ENCODE peak calls at places on chromosomes 2 and 18, in six cellular contexts. One of them, this sample, is unnamed.

GRCh38 chr2:64727013-64727767 is 73.5 kb upstream of the SERTAD2 start:
- DNase-seq in IMR-90: no peak
- DNase-seq in H9: no peak
- DNase-seq in mesendoderm: no peak
- DNase-seq in mesenchymal stem cell: no peak
- DNase-seq in H1: no peak
- DNase-seq in this sample: no peak

GRCh38 chr2:46985512-46985911 is 69.9 kb upstream of the MCFD2 start:
- DNase-seq in IMR-90: peak; percentile 47
- DNase-seq in H9: no peak
- DNase-seq in mesendoderm: no peak
- DNase-seq in mesenchymal stem cell: peak; percentile 61
- DNase-seq in H1: no peak
- DNase-seq in this sample: no peak

GRCh38 chr2:221410487-221410886 is 161.6 kb downstream of the EPHA4 start:
- DNase-seq in IMR-90: no peak
- DNase-seq in H9: no peak
- DNase-seq in mesendoderm: peak; percentile 22
- DNase-seq in mesenchymal stem cell: no peak
- DNase-seq in H1: no peak
- DNase-seq in this sample: no peak

GRCh38 chr2:238868067-238868524 is 20.2 kb downstream of the TWIST2 start:
- DNase-seq in IMR-90: no peak
- DNase-seq in H9: no peak
- DNase-seq in mesendoderm: no peak
- DNase-seq in mesenchymal stem cell: no peak
- DNase-seq in H1: no peak
- DNase-seq in this sample: no peak

GRCh38 chr2:31294230-31294629 is 60.3 kb downstream of the EHD3 start:
- DNase-seq in IMR-90: no peak
- DNase-seq in H9: no peak
- DNase-seq in mesendoderm: peak; percentile 61
- DNase-seq in mesenchymal stem cell: no peak
- DNase-seq in H1: no peak
- DNase-seq in this sample: no peak

GRCh38 chr2:38598200-38598990 is 4.3 kb downstream of the HNRNPLL start:
- DNase-seq in IMR-90: peak; percentile 34
- DNase-seq in H9: no peak
- DNase-seq in mesendoderm: peak; percentile 40
- DNase-seq in mesenchymal stem cell: peak; percentile 49
- DNase-seq in H1: no peak
- DNase-seq in this sample: no peak

GRCh38 chr2:204948822-204949221 is 403.5 kb downstream of the PARD3B start:
- DNase-seq in IMR-90: no peak
- DNase-seq in H9: no peak
- DNase-seq in mesendoderm: no peak
- DNase-seq in mesenchymal stem cell: no peak
- DNase-seq in H1: no peak
- DNase-seq in this sample: no peak

GRCh38 chr18:12742453-12742852 is 39.6 kb downstream of the PSMG2 start:
- DNase-seq in IMR-90: peak; percentile 87
- DNase-seq in H9: no peak
- DNase-seq in mesendoderm: no peak
- DNase-seq in mesenchymal stem cell: peak; percentile 11
- DNase-seq in H1: no peak
- DNase-seq in this sample: no peak

GRCh38 chr2:8566155-8566670 is 115.6 kb upstream of the ID2 start:
- DNase-seq in IMR-90: no peak
- DNase-seq in H9: no peak
- DNase-seq in mesendoderm: no peak
- DNase-seq in mesenchymal stem cell: no peak
- DNase-seq in H1: peak; percentile 20
- DNase-seq in this sample: no peak

GRCh38 chr2:67898605-67899004 is 164.2 kb downstream of the C1D start:
- DNase-seq in IMR-90: peak; percentile 10
- DNase-seq in H9: no peak
- DNase-seq in mesendoderm: peak; percentile 14
- DNase-seq in mesenchymal stem cell: no peak
- DNase-seq in H1: no peak
- DNase-seq in this sample: no peak

GRCh38 chr2:238145046-238145445 is 6.6 kb downstream of the KLHL30 start:
- DNase-seq in IMR-90: no peak
- DNase-seq in H9: no peak
- DNase-seq in mesendoderm: no peak
- DNase-seq in mesenchymal stem cell: no peak
- DNase-seq in H1: no peak
- DNase-seq in this sample: no peak

GRCh38 chr2:231672617-231673347 is 35.5 kb upstream of the PTMA start:
- DNase-seq in IMR-90: peak; percentile 32
- DNase-seq in H9: peak; percentile 94
- DNase-seq in mesendoderm: peak; percentile 93
- DNase-seq in mesenchymal stem cell: peak; percentile 80
- DNase-seq in H1: peak; percentile 86
- DNase-seq in this sample: no peak

GRCh38 chr18:183769-184168 is 25.4 kb downstream of the USP14 start:
- DNase-seq in IMR-90: no peak
- DNase-seq in H9: no peak
- DNase-seq in mesendoderm: no peak
- DNase-seq in mesenchymal stem cell: peak; percentile 25
- DNase-seq in H1: no peak
- DNase-seq in this sample: no peak

GRCh38 chr18:60676807-60677206 is 304.2 kb upstream of the MC4R start:
- DNase-seq in IMR-90: no peak
- DNase-seq in H9: peak; percentile 64
- DNase-seq in mesendoderm: peak; percentile 72
- DNase-seq in mesenchymal stem cell: no peak
- DNase-seq in H1: no peak
- DNase-seq in this sample: no peak

GRCh38 chr2:24919977-24920812 is at the start of gene ADCY3:
- DNase-seq in IMR-90: peak; percentile 29
- DNase-seq in H9: peak; percentile 57
- DNase-seq in mesendoderm: peak; percentile 48
- DNase-seq in mesenchymal stem cell: peak; percentile 41
- DNase-seq in H1: peak; percentile 80
- DNase-seq in this sample: peak; percentile 43

GRCh38 chr2:122748552-122749011 is 993.1 kb downstream of the TSN start:
- DNase-seq in IMR-90: no peak
- DNase-seq in H9: peak; percentile 36
- DNase-seq in mesendoderm: peak; percentile 73
- DNase-seq in mesenchymal stem cell: peak; percentile 75
- DNase-seq in H1: no peak
- DNase-seq in this sample: no peak

GRCh38 chr2:54306561-54306960 is 50.5 kb upstream of the TSPYL6 start:
- DNase-seq in IMR-90: peak; percentile 64
- DNase-seq in H9: no peak
- DNase-seq in mesendoderm: no peak
- DNase-seq in mesenchymal stem cell: no peak
- DNase-seq in H1: no peak
- DNase-seq in this sample: no peak

GRCh38 chr2:237236188-237236587 is 150.5 kb downstream of the COPS8 start:
- DNase-seq in IMR-90: peak; percentile 82
- DNase-seq in H9: no peak
- DNase-seq in mesendoderm: no peak
- DNase-seq in mesenchymal stem cell: peak; percentile 81
- DNase-seq in H1: no peak
- DNase-seq in this sample: no peak

GRCh38 chr18:25282922-25283703 is 68.9 kb downstream of the ZNF521 start:
- DNase-seq in IMR-90: no peak
- DNase-seq in H9: no peak
- DNase-seq in mesendoderm: no peak
- DNase-seq in mesenchymal stem cell: no peak
- DNase-seq in H1: no peak
- DNase-seq in this sample: no peak

GRCh38 chr2:181782630-181783029 is 102.3 kb upstream of the NEUROD1 start:
- DNase-seq in IMR-90: no peak
- DNase-seq in H9: no peak
- DNase-seq in mesendoderm: peak; percentile 88
- DNase-seq in mesenchymal stem cell: no peak
- DNase-seq in H1: no peak
- DNase-seq in this sample: no peak

GRCh38 chr2:85709385-85709784 is 15.2 kb downstream of the GNLY start:
- DNase-seq in IMR-90: no peak
- DNase-seq in H9: no peak
- DNase-seq in mesendoderm: no peak
- DNase-seq in mesenchymal stem cell: no peak
- DNase-seq in H1: no peak
- DNase-seq in this sample: no peak

GRCh38 chr18:44651453-44651852 is 29.2 kb upstream of the SETBP1 start:
- DNase-seq in IMR-90: peak; percentile 54
- DNase-seq in H9: no peak
- DNase-seq in mesendoderm: peak; percentile 98
- DNase-seq in mesenchymal stem cell: peak; percentile 70
- DNase-seq in H1: no peak
- DNase-seq in this sample: no peak

GRCh38 chr2:38601061-38601460 is 1.7 kb downstream of the HNRNPLL start:
- DNase-seq in IMR-90: no peak
- DNase-seq in H9: no peak
- DNase-seq in mesendoderm: no peak
- DNase-seq in mesenchymal stem cell: no peak
- DNase-seq in H1: no peak
- DNase-seq in this sample: no peak

GRCh38 chr2:88807237-88807962 is 115.9 kb downstream of the RPIA start:
- DNase-seq in IMR-90: no peak
- DNase-seq in H9: no peak
- DNase-seq in mesendoderm: no peak
- DNase-seq in mesenchymal stem cell: no peak
- DNase-seq in H1: no peak
- DNase-seq in this sample: no peak

GRCh38 chr2:61247204-61247812 is 85.3 kb downstream of the C2orf74 start:
- DNase-seq in IMR-90: peak; percentile 48
- DNase-seq in H9: no peak
- DNase-seq in mesendoderm: no peak
- DNase-seq in mesenchymal stem cell: peak; percentile 23
- DNase-seq in H1: no peak
- DNase-seq in this sample: no peak

GRCh38 chr2:169046440-169047151 is 15.5 kb upstream of the ABCB11 start:
- DNase-seq in IMR-90: no peak
- DNase-seq in H9: no peak
- DNase-seq in mesendoderm: no peak
- DNase-seq in mesenchymal stem cell: no peak
- DNase-seq in H1: no peak
- DNase-seq in this sample: no peak

GRCh38 chr2:230842473-230842872 is 22.3 kb upstream of the ITM2C start:
- DNase-seq in IMR-90: no peak
- DNase-seq in H9: no peak
- DNase-seq in mesendoderm: no peak
- DNase-seq in mesenchymal stem cell: no peak
- DNase-seq in H1: no peak
- DNase-seq in this sample: no peak

GRCh38 chr18:50194623-50195532 is at the start of gene MYO5B:
- DNase-seq in IMR-90: no peak
- DNase-seq in H9: peak; percentile 73
- DNase-seq in mesendoderm: peak; percentile 64
- DNase-seq in mesenchymal stem cell: no peak
- DNase-seq in H1: peak; percentile 86
- DNase-seq in this sample: peak; percentile 58

GRCh38 chr2:233867993-233868532 is at the start of gene MSL3B:
- DNase-seq in IMR-90: peak; percentile 42
- DNase-seq in H9: peak; percentile 61
- DNase-seq in mesendoderm: peak; percentile 67
- DNase-seq in mesenchymal stem cell: peak; percentile 57
- DNase-seq in H1: peak; percentile 70
- DNase-seq in this sample: peak; percentile 26

GRCh38 chr2:21229302-21229701 is 105.5 kb downstream of the TDRD15 start:
- DNase-seq in IMR-90: no peak
- DNase-seq in H9: no peak
- DNase-seq in mesendoderm: no peak
- DNase-seq in mesenchymal stem cell: no peak
- DNase-seq in H1: no peak
- DNase-seq in this sample: no peak

GRCh38 chr2:216622526-216622925 is 10.7 kb upstream of the IGFBP2 start:
- DNase-seq in IMR-90: no peak
- DNase-seq in H9: no peak
- DNase-seq in mesendoderm: no peak
- DNase-seq in mesenchymal stem cell: no peak
- DNase-seq in H1: no peak
- DNase-seq in this sample: no peak

DNA sequence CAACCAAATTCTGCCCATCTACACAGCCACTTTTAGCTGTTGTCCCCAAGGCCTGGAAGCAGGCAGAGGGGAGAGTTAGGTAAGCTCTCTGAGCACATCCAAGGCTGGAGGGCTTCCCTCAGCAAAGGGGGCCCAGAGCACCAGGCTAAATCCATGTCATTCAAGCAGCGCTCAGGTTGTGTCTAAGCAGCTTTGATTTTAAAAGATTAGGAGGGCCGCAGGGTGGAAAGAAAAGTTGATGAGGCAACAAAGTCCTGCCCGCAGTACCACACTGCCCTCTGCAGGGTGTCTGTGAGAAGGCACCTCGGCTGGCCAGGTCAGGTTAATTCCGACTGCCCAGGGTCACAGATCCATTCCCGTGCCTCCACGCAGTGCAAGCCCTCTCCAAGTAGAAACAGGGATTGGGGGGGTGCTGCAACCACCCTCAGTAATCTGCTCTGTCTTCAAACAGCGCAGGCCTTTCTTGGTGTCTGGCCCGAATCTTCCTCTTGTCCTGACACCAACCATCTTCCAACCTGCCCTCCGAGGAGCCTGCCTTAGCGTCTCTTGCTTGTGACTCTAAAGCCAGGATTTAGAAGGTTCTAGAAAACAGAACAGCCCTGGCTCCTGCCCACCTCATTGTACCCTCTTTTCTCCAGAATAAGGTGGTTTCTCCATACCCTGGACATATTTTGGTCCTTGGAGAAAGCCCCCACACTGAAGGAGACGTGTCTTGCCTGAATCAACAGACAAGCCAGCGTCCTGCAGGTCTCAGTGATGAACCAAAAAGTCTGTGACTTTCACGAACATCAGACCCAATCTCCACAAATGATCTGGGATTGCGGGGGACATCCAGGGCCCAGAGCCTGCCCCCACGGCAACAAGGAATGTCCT is 289.2 kb downstream of the TNS1 start:
- DNase-seq in IMR-90: peak; percentile 72
- DNase-seq in H9: peak; percentile 84
- DNase-seq in mesendoderm: peak; percentile 83
- DNase-seq in mesenchymal stem cell: peak; percentile 75
- DNase-seq in H1: peak; percentile 97
- DNase-seq in this sample: peak; percentile 79
- H2BK120ac ChIP-seq in IMR-90: peak overlapping the region; percentile 100
- H2BK120ac ChIP-seq in H9: no peak overlapping the region
- H2BK120ac ChIP-seq in mesendoderm: no peak overlapping the region
- H2BK120ac ChIP-seq in mesenchymal stem cell: no peak overlapping the region
- H2BK120ac ChIP-seq in H1: no peak overlapping the region
- H2BK120ac ChIP-seq in this sample: peak overlapping the region; percentile 62

GRCh38 chr2:71125506-71126294 is 4.3 kb downstream of the MCEE start:
- DNase-seq in IMR-90: no peak
- DNase-seq in H9: no peak
- DNase-seq in mesendoderm: no peak
- DNase-seq in mesenchymal stem cell: peak; percentile 22
- DNase-seq in H1: no peak
- DNase-seq in this sample: no peak
- H2BK15ac ChIP-seq in IMR-90: no peak overlapping the region
- H2BK15ac ChIP-seq in H9: no peak overlapping the region
- H2BK15ac ChIP-seq in mesendoderm: no peak overlapping the region
- H2BK15ac ChIP-seq in mesenchymal stem cell: no peak overlapping the region
- H2BK15ac ChIP-seq in H1: no peak overlapping the region
- H2BK15ac ChIP-seq in this sample: no peak overlapping the region

GRCh38 chr2:112634153-112634873 is 11.4 kb upstream of the SLC20A1 start:
- DNase-seq in IMR-90: no peak
- DNase-seq in H9: no peak
- DNase-seq in mesendoderm: no peak
- DNase-seq in mesenchymal stem cell: no peak
- DNase-seq in H1: no peak
- DNase-seq in this sample: no peak
- H2AK5ac ChIP-seq in IMR-90: no peak overlapping the region
- H2AK5ac ChIP-seq in H9: no peak overlapping the region
- H2AK5ac ChIP-seq in mesendoderm: no peak overlapping the region
- H2AK5ac ChIP-seq in mesenchymal stem cell: peak overlapping the region; percentile 96
- H2AK5ac ChIP-seq in H1: no peak overlapping the region
- H2AK5ac ChIP-seq in this sample: peak overlapping the region; percentile 4

GRCh38 chr2:99154643-99155536 is at the start of the genes LIPT1 and TSGA10:
- DNase-seq in IMR-90: peak; percentile 92
- DNase-seq in H9: peak; percentile 86
- DNase-seq in mesendoderm: peak; percentile 90
- DNase-seq in mesenchymal stem cell: peak; percentile 91
- DNase-seq in H1: peak; percentile 92
- DNase-seq in this sample: peak; percentile 75
- H2BK120ac ChIP-seq in IMR-90: peak within 1 kb of the TSS; percentile 35
- H2BK120ac ChIP-seq in H9: no peak within 1 kb of the TSS
- H2BK120ac ChIP-seq in mesendoderm: no peak within 1 kb of the TSS
- H2BK120ac ChIP-seq in mesenchymal stem cell: no peak within 1 kb of the TSS
- H2BK120ac ChIP-seq in H1: no peak within 1 kb of the TSS
- H2BK120ac ChIP-seq in this sample: no peak within 1 kb of the TSS

This sample was measured in neuronal stem cell.